ENCODE peak calls at places on chromosomes 3 and 15, in four cellular contexts. I, K, C and T are unnamed samples.

GRCh38 chr3:131794766-131795381 is 239.9 kb downstream of the CPNE4 start:
- DNase-seq in I (peak), K (peak), C (peak), T (peak)

GRCh38 chr3:7038394-7038793 is 177.5 kb downstream of the GRM7 start:
- DNase-seq in I (no peak), K (no peak), C (no peak), T (no peak)

GRCh38 chr15:73694419-73694818 is 10.2 kb downstream of the CD276 start:
- DNase-seq in I (peak), K (no peak), C (no peak), T (no peak)

GRCh38 chr3:30188713-30189112 is 417.7 kb upstream of the TGFBR2 start:
- DNase-seq in I (peak), K (no peak), C (no peak), T (no peak)

GRCh38 chr15:32704343-32705076 is 13.3 kb upstream of the GREM1 start:
- DNase-seq in I (peak), K (no peak), C (no peak), T (no peak)

GRCh38 chr3:47411696-47412452 is 31.1 kb downstream of the PTPN23 start:
- DNase-seq in I (no peak), K (no peak), C (no peak), T (no peak)

GRCh38 chr3:25768851-25769250 is 14.4 kb downstream of the NGLY1 start:
- DNase-seq in I (no peak), K (no peak), C (no peak), T (no peak)

GRCh38 chr15:57326196-57326595 is 50.1 kb upstream of the CGNL1 start:
- DNase-seq in I (no peak), K (no peak), C (no peak), T (no peak)

GRCh38 chr3:98734737-98735136 is 28.4 kb upstream of the ST3GAL6 start:
- DNase-seq in I (no peak), K (no peak), C (no peak), T (no peak)

GRCh38 chr3:127680790-127681189 is 8.0 kb downstream of the ABTB1 start:
- DNase-seq in I (no peak), K (no peak), C (no peak), T (no peak)

GRCh38 chr3:180409170-180409569 is 192.8 kb upstream of the TTC14 start:
- DNase-seq in I (no peak), K (no peak), C (no peak), T (no peak)
- H2AK5ac ChIP-seq in I (no peak), K (no peak), C (no peak), T (no peak)

GRCh38 chr15:83487519-83487918 is 40.4 kb downstream of the SH3GL3 start:
- DNase-seq in I (no peak), K (no peak), C (no peak), T (no peak)
- H3K9ac ChIP-seq in I (no peak), K (no peak), C (no peak), T (no peak)

DNA sequence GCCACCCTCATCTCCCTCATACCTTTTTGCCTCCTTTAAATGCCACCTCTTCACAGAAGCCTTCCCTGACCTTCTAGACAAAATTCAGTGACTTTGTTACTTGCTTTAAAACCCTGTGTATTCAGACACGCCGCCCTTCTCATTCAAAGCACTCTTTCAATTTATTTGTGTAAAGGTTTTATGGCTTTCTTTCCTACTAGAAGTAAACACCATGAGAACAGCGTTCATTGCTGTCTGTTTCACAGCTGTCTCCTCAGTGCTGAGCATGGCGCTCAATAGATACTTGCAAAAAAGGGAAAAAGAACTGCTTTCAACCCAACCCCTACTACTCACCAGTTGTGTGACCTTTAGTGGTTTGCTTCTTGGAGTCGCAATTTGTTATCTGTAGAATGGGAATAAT is 17.0 kb downstream of the ATXN7 start:
- DNase-seq in I (no peak), K (no peak), C (no peak), T (no peak)
- H4K5ac ChIP-seq in I (no peak), K (no peak), C (no peak), T (no peak)

GRCh38 chr3:184560992-184561328 is 625 bp upstream of the EPHB3 start:
- DNase-seq in I (no peak), K (no peak), C (no peak), T (no peak)

GRCh38 chr3:184563569-184563925 is 2.0 kb downstream of the EPHB3 start:
- DNase-seq in I (no peak), K (peak), C (no peak), T (no peak)

GRCh38 chr3:184562875-184563568 is 1.4 kb downstream of the EPHB3 start:
- DNase-seq in I (peak), K (peak), C (no peak), T (no peak)

GRCh38 chr3:184561329-184562145 is at the start of gene EPHB3:
- DNase-seq in I (peak), K (peak), C (peak), T (peak)

GRCh38 chr3:184562146-184562861 is 719 bp downstream of the EPHB3 start:
- DNase-seq in I (no peak), K (peak), C (no peak), T (no peak)
- H2AK5ac ChIP-seq in I (no peak), K (no peak), C (no peak), T (no peak)

DNA sequence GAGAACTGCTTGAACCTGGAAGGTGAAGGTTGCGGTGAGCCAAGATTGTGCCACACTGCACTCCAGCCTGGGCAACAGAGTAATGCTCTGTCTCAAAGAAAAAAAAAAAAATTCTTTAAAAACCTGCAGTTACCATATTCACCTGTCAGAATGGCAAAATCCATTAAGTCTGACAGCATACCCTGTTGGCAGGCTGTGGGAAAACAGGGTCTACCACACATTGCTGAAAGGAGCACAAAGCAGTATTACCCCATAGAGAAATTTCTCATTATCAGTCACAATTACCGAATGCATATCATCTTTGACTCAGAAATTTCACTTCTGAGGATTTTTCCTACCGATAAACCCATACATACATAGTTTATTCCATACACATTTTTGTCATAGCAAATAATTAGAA is 264.1 kb upstream of the SLCO3A1 start:
- DNase-seq in I (no peak), K (peak), C (no peak), T (no peak)
- H3K9ac ChIP-seq in I (no peak), K (no peak), C (no peak), T (no peak)

DNA sequence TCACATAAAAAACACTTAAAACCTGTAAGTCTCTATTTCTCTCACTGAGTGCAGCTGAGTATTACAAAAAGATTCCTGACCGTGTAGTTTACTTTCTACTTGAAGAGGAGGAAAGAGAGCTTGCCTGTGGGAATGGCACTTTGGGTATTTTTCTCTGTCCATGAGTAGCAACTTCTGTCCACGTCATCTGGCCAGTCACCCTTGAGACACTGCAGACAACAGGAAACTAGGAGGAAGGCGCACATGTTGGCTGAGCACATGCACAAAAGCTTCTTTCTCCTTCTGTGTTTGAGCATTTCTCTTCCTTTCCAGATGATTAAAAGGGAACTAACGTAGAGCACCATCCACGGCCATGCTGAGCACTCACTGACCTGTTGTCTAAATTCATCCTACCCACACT is 19.7 kb downstream of the STARD5 start:
- DNase-seq in I (peak), K (no peak), C (no peak), T (no peak)
- H4K5ac ChIP-seq in I (peak), K (no peak), C (peak), T (no peak)

DNA sequence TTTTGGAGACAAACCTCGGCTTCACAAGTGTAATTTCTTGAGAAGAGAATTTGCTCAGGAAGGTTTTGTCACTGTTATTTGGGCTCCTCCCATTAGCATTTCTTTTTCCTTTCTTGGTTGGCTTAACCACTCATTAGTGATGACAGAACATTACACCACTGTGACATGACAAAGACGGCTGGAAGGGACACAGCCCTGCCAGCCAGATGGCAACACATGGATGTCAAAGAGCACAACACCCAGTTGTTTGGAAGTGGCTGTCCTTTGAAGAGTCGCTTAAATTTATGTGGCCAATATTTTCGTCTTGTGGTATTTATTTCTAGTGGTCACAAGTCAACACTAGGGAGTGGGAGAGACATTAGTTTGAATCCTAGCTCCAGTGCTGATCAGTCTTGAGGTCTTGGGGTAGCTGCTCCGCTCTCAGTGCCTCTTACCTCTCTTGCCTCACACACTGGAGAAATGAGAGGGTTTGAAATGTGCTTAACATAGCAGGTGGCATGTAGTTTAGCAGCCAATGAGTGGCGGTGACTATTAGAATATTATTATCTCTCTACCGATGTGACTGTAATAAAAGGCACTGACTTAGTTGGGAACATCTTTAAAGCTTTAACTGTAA is 92.8 kb downstream of the FRMD4B start:
- DNase-seq in I (no peak), K (peak), C (no peak), T (no peak)
- H2AK5ac ChIP-seq in I (no peak), K (peak), C (no peak), T (no peak)

GRCh38 chr3:34213481-34213880 is 415.1 kb downstream of the PDCD6IP start:
- DNase-seq in I (no peak), K (peak), C (no peak), T (no peak)

GRCh38 chr3:34212671-34213070 is 414.2 kb downstream of the PDCD6IP start:
- DNase-seq in I (peak), K (no peak), C (no peak), T (no peak)

GRCh38 chr3:34218706-34219105 is 420.3 kb downstream of the PDCD6IP start:
- DNase-seq in I (no peak), K (no peak), C (no peak), T (no peak)

GRCh38 chr3:34219556-34219955 is 421.1 kb downstream of the PDCD6IP start:
- DNase-seq in I (no peak), K (no peak), C (no peak), T (no peak)

GRCh38 chr3:34216713-34217346 is 418.4 kb downstream of the PDCD6IP start:
- DNase-seq in I (no peak), K (no peak), C (no peak), T (no peak)
- H3K9ac ChIP-seq in I (no peak), K (no peak), C (no peak), T (no peak)

DNA sequence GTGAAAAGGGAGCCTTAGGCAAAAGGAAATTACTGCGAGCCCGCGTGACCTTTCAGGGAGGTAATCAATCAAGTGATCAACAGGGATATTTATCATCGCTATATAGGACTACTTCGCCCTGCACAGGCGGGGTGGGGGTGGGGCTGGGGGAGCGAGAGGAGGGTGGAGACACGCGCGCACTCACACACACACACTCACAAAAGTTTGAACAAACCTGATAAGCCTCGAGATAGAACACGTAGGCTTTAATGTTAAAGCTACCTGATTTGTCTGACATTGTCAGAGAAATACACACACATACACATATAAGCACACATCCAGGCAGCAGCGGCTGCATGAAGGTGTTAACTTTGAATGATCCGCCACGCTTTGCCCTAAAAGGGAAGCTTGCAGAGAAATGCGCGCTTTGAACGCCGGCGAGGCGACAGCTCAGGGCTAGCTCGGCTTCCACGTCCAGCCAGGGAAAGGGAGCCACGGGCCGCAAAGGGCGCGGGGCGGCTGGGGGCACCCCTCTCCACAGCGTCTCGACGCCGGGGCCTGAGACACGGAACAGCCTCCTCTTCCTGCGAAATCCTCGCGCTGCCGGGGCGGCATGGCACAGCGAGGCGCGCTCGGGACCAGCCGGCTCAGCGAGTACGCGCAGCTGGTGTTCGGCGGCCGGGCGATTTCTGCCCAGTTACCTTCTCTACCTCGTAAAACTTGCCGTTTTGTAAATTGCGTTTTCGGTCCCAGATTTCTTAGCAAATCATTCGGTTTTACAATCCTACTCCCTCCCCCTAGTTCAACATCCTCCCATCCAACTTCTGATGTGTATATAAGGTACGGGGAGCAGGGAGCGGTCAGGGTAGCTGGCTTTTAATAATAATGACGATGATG is 4.8 kb upstream of the MECOM start:
- DNase-seq in I (peak), K (peak), C (peak), T (peak)
- H4K5ac ChIP-seq in I (no peak), K (no peak), C (no peak), T (no peak)

GRCh38 chr3:19173945-19174344 is 25.6 kb downstream of the KCNH8 start:
- DNase-seq in I (no peak), K (peak), C (peak), T (peak)
- H2AK5ac ChIP-seq in I (no peak), K (no peak), C (no peak), T (no peak)